ENCODE peak calls at places on chromosome 16, in four cellular contexts. One of them, this sample, is unnamed.

GRCh38 chr16:89167425-89167941 is 4.1 kb upstream of the CDH15 start:
- DNase-seq in A549: peak; percentile 83
- DNase-seq in AG04450: peak; percentile 34
- DNase-seq in OCI-LY7: peak; percentile 85
- DNase-seq in this sample: peak; percentile 58

GRCh38 chr16:89038811-89039735 is 54.6 kb upstream of the ACSF3 start:
- DNase-seq in A549: no peak
- DNase-seq in OCI-LY7: no peak
- DNase-seq in AG04450: no peak
- DNase-seq in this sample: no peak

GRCh38 chr16:55559233-55559632 is 7.3 kb upstream of the CAPNS2 start:
- DNase-seq in A549: no peak
- DNase-seq in OCI-LY7: no peak
- DNase-seq in AG04450: no peak
- DNase-seq in this sample: peak; percentile 69

GRCh38 chr16:69440236-69440635 is 15.8 kb downstream of the CYB5B start:
- DNase-seq in AG04450: no peak
- DNase-seq in OCI-LY7: no peak
- DNase-seq in A549: no peak
- DNase-seq in this sample: no peak

GRCh38 chr16:10961231-10961630 is 16.9 kb downstream of the CLEC16A start:
- DNase-seq in AG04450: peak; percentile 58
- DNase-seq in OCI-LY7: no peak
- DNase-seq in A549: no peak
- DNase-seq in this sample: peak; percentile 82

GRCh38 chr16:31441956-31442355 is 633 bp downstream of the ZNF843 start:
- DNase-seq in A549: no peak
- DNase-seq in AG04450: no peak
- DNase-seq in OCI-LY7: no peak
- DNase-seq in this sample: no peak

GRCh38 chr16:2270070-2270462 is 2.1 kb upstream of the RNPS1 start:
- DNase-seq in AG04450: no peak
- DNase-seq in OCI-LY7: no peak
- DNase-seq in A549: no peak
- DNase-seq in this sample: no peak

GRCh38 chr16:29307598-29308507 is 98.7 kb downstream of the NPIPB11 start:
- DNase-seq in A549: peak; percentile 21
- DNase-seq in AG04450: no peak
- DNase-seq in OCI-LY7: no peak
- DNase-seq in this sample: no peak

GRCh38 chr16:30024451-30024850 is 1.5 kb downstream of the C16orf92 start:
- DNase-seq in A549: no peak
- DNase-seq in AG04450: no peak
- DNase-seq in OCI-LY7: no peak
- DNase-seq in this sample: no peak

DNA sequence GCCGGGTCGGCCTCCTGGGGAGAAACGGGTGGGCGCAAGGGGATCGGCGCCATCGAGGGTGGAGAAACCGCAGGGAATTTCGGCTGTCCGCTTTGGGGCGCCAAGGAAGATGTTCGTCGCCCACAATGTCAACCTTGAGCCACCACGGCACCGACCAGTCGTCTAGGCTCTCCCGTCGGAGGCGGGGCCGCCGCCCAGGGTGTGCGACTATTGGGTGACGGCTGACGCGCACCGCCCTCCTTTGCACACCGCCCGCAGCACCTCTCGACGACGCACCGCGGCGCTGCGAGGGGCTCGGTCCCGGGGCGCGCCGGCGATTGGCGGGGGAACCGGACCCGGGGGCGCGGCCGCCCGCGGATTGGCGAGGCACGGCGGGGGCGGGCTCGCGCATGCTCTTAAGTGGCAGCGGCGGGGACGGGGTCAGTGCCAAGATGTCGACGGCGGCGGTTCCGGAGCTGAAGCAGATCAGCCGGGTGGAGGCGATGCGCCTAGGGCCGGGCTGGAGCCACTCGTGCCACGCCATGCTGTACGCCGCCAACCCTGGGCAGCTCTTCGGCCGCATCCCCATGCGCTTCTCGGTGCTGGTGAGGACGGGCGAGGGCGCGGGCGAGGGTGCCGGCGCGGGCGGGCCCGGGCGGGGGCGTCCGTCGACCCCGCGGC is at the start of gene NUDT16L1:
- DNase-seq in AG04450: peak; percentile 72
- DNase-seq in OCI-LY7: peak; percentile 97
- DNase-seq in A549: peak; percentile 92
- DNase-seq in this sample: peak; percentile 97
- TF ChIP-seq CTCF in AG04450: no peak
- TF ChIP-seq CTCF in OCI-LY7: peak; percentile 36
- TF ChIP-seq CTCF in A549: no peak
- TF ChIP-seq CTCF in this sample: no peak

DNA sequence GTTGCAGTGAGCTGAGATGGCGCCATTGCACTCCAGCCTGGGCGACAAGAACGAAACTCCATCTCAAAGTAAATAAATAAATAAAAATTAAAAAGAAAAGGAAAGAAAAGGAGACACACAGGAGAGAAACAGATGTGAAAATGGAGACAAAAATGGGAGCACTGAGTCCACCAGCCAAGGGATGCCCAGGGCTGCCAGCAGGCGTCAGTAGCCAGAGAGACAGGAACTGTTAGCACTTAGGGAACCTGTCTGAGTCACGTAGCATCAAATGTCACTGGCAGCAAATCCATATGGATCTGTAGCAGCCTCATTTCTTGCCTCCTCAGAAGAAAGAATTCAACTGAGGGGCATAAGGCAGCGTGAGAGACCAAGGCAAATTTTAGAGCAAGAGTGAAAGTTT is 79.7 kb downstream of the CYLD start:
- DNase-seq in A549: peak; percentile 21
- DNase-seq in AG04450: no peak
- DNase-seq in OCI-LY7: no peak
- DNase-seq in this sample: peak; percentile 57
- TF ChIP-seq CTCF in A549: no peak
- TF ChIP-seq CTCF in AG04450: peak; percentile 24
- TF ChIP-seq CTCF in OCI-LY7: no peak
- TF ChIP-seq CTCF in this sample: peak; percentile 43

GRCh38 chr16:57730771-57731730 is 4.5 kb upstream of the KATNB1 start:
- DNase-seq in OCI-LY7: no peak
- DNase-seq in A549: no peak
- DNase-seq in AG04450: no peak
- DNase-seq in this sample: no peak
- TF ChIP-seq CTCF in OCI-LY7: no peak
- TF ChIP-seq CTCF in A549: no peak
- TF ChIP-seq CTCF in AG04450: no peak
- TF ChIP-seq CTCF in this sample: no peak

DNA sequence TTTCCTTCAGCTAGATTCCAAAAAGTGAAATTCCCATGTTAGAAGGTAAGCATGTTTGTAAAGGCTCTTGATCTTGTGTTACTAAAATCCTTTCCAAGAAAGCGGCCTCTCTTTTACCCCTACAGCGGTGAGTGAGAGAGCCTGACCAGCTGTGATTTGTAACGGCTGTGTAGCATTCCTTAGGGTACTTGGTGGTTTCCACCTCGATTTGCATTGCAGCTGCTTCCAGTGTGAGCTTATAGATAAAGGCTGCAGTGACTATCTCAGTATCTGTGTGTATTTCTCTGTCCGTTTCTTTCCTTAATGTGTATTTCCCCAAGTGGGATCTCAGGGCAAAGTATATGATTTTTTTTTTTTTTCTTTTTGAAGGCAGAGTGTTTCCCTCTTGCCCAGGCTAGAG is 169.4 kb downstream of the SNX29 start:
- DNase-seq in AG04450: no peak
- DNase-seq in A549: no peak
- DNase-seq in OCI-LY7: peak; percentile 87
- DNase-seq in this sample: no peak
- TF ChIP-seq CTCF in AG04450: no peak
- TF ChIP-seq CTCF in A549: no peak
- TF ChIP-seq CTCF in OCI-LY7: no peak
- TF ChIP-seq CTCF in this sample: no peak

GRCh38 chr16:17590711-17591654 is 120.2 kb upstream of the XYLT1 start:
- DNase-seq in OCI-LY7: no peak
- DNase-seq in A549: no peak
- DNase-seq in AG04450: no peak
- DNase-seq in this sample: no peak

GRCh38 chr16:17589898-17590297 is 119.1 kb upstream of the XYLT1 start:
- DNase-seq in A549: no peak
- DNase-seq in AG04450: no peak
- DNase-seq in OCI-LY7: no peak
- DNase-seq in this sample: no peak

DNA sequence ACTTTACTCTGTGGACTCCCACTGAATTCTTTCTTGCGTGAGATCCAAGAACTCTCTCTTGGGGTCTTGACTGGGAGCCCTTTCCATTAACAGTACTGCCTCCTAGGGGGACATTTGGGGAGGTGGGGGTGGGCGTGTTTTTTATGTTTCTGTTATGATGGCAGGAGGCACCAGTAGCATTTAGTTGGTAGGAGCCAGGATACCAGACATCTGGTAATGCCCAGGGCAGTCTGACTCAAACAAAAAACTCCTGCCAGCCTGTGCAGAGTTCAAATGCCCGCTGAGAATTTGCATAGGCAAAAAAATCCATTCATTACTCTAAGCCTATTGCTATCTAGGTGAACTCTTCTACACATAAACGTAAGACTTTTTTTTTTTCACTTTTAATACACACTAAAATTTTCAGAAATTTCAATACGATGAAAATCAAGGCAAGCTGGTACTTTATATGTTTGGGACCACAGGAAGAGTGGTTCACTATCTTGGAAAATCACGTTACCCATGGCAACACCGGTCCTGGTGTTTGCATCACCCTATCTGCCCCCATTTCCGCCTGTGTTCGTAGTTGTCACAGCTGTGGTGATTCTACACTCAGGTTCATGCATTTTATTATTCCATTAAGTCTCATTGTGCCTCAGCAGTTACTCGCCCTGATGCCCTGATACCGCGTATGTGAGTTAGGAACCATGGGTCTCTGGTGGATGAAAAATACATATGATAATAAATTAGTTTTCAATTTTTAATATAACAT is 121.1 kb upstream of the XYLT1 start:
- DNase-seq in A549: no peak
- DNase-seq in AG04450: no peak
- DNase-seq in OCI-LY7: no peak
- DNase-seq in this sample: no peak
- TF ChIP-seq CTCF in A549: no peak
- TF ChIP-seq CTCF in AG04450: no peak
- TF ChIP-seq CTCF in OCI-LY7: no peak
- TF ChIP-seq CTCF in this sample: no peak

DNA sequence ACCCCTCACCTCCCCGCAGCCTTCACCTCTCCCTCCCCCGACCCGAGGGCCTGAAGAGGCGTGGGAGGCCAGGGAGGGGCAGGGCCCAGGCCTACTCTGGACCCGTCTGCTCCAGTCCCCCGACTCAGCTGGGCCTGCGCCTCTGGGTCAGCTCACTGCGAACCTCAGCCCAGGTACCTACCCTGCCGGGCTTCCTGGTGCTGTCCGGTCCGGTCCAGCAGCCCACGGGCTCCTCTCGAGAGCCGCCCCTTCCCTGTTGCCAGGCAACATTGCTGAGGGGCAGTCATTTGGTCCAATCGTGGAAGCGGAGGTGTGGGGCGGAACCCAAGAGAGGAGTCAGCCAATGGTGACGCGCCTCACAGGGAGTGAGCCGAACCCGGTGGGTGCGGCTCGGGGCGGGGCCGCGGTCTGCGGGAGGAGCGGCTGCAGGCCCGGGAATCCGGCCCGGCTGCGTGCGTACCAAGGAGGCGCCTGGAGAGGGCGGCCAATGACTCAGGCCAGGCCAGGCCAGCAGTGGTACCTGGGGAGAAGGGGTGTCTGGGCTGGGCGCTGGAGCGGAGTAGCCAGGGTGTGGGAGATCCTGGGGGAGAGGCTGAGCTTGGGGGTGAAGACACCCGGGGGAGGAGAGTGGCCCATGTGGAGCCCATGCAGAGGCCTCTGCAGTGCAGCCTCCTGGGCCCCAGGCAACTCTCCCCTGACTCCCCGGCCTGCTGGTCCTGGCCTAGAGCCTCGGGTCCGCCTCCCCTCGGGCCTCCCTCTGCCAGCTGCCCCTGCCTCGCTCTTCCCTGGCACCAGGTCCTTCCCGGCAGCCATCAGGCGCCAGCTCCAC is at the start of gene MEAK7:
- DNase-seq in AG04450: peak; percentile 95
- DNase-seq in A549: peak; percentile 98
- DNase-seq in OCI-LY7: peak; percentile 98
- DNase-seq in this sample: peak; percentile 99
- TF ChIP-seq CTCF in AG04450: peak; percentile 18
- TF ChIP-seq CTCF in A549: no peak
- TF ChIP-seq CTCF in OCI-LY7: peak; percentile 19
- TF ChIP-seq CTCF in this sample: no peak

DNA sequence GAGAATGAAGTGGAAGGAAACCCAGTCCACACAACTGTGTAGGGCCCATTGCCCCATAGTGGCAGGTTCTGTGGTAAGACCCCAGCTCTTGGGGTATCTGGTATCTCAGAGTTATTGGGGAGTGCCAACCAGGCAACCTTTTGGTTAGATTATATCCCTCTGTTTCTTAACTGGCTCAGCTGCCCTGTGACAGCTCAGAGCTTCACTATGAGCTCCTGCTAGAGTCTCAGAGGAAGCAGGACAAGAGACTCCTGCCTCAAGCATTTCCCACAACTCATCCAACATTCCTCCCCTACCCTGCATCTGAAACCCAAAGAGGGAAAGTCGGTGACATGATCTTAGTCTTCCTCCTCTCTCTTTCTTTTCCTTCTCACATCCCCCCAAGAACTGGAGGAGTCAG is 292.3 kb downstream of the SHISA9 start:
- DNase-seq in OCI-LY7: no peak
- DNase-seq in A549: no peak
- DNase-seq in AG04450: no peak
- DNase-seq in this sample: no peak
- TF ChIP-seq CTCF in OCI-LY7: no peak
- TF ChIP-seq CTCF in A549: no peak
- TF ChIP-seq CTCF in AG04450: no peak
- TF ChIP-seq CTCF in this sample: no peak

DNA sequence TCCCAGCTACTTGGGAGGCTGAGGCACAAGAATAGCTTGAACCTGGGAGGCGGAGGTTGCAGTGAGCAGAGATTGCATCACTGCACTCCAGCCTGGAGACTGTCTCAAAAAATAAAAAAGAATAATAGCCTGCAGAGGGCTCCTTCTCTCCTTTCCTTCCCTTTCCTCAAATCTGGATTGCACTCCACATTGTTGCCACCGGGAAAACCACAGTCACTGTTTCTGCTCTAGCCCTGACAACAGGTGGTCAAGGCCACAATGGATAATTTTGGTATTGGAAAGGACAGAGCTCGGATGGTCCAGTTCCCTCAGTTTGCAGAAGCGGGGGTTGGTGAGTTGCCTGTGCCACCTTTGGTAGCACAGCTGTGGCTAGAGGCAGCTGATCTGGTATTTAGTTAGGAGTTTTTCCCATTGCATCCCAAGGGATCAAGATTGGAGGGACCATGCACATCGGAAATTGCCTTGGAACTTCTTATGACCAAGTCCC is 44.7 kb upstream of the PRSS54 start:
- DNase-seq in OCI-LY7: no peak
- DNase-seq in A549: peak; percentile 58
- DNase-seq in AG04450: no peak
- DNase-seq in this sample: peak; percentile 16
- TF ChIP-seq CTCF in OCI-LY7: peak; percentile 41
- TF ChIP-seq CTCF in A549: peak; percentile 33
- TF ChIP-seq CTCF in AG04450: peak; percentile 28
- TF ChIP-seq CTCF in this sample: peak; percentile 38

This sample was measured in epithelial cell of esophagus.